ENCODE peak calls at places on chromosomes 2 and 18, in four cellular contexts. Z is K562, J is SK-N-SH, Q is HepG2. V is an unnamed sample.

GRCh38 chr2:66686768-66687167 is 251.8 kb downstream of the MEIS1 start:
- DNase-seq in Z (no peak), Q (no peak), J (no peak), V (no peak)

GRCh38 chr2:134568413-134568812 is 150.4 kb downstream of the TMEM163 start:
- DNase-seq in Q (no peak), Z (no peak), J (no peak), V (no peak)

GRCh38 chr2:85681776-85682175 is 12.4 kb upstream of the GNLY start:
- DNase-seq in J (no peak), Q (no peak), Z (no peak), V (no peak)

GRCh38 chr18:61554117-61554776 is 221.0 kb downstream of the CDH20 start:
- DNase-seq in Q (no peak), J (no peak), Z (no peak), V (no peak)

GRCh38 chr18:499351-500229 is 911 bp downstream of the COLEC12 start:
- DNase-seq in Z (no peak), Q (peak), J (peak), V (no peak)

GRCh38 chr2:161400076-161400475 is 16.0 kb upstream of the TBR1 start:
- DNase-seq in Q (no peak), Z (no peak), J (no peak), V (no peak)

GRCh38 chr18:10085876-10086275 is 172.1 kb downstream of the VAPA start:
- DNase-seq in J (no peak), Q (no peak), Z (no peak), V (no peak)

GRCh38 chr2:241142593-241142992 is 6.7 kb downstream of the PASK start:
- DNase-seq in J (no peak), Z (no peak), Q (no peak), V (no peak)

GRCh38 chr2:176473177-176473576 is 203.9 kb downstream of the MTX2 start:
- DNase-seq in Z (no peak), Q (no peak), J (no peak), V (no peak)

GRCh38 chr2:230205034-230205433 is 14.8 kb downstream of the SP110 start:
- DNase-seq in Q (no peak), J (no peak), Z (no peak), V (no peak)

GRCh38 chr2:230205721-230206120 is 14.1 kb downstream of the SP110 start:
- DNase-seq in Z (no peak), Q (no peak), J (no peak), V (no peak)

GRCh38 chr2:230208576-230208975 is 11.2 kb downstream of the SP110 start:
- DNase-seq in Z (no peak), J (no peak), Q (no peak), V (no peak)

DNA sequence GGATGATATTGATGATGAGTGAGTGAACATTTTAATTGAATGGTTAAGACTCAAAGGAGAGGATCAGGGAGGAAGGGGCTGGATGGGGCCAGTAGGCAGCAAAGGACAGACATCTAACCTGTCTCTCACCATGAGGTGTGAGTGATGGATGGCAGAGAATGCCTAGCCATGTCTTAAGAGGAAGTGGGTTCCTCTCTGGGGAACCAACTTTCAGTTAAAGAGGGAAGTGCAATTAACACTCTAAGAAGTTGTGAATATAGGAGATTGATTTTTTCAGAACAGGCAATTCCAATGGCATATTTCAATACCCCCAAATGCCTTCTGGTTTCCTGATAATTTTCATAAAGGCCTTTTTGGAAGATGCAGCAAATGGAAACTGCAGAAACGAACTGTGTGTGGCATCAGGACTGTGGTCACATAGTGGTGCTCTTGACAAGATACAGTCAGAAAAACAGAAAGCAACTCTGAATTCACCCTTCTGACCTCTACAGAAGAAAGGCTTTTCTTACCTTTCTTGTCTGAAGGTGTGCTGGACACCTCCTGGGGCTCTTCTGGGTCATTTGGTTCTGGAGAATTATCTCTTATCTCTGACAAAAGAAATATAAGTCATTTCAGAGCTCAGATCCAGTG is 10.2 kb downstream of the SP110 start:
- DNase-seq in Z (no peak), J (no peak), Q (no peak), V (no peak)
- TF ChIP-seq ELF1 in Z (no peak), J (no peak), Q (no peak), V (no peak)

DNA sequence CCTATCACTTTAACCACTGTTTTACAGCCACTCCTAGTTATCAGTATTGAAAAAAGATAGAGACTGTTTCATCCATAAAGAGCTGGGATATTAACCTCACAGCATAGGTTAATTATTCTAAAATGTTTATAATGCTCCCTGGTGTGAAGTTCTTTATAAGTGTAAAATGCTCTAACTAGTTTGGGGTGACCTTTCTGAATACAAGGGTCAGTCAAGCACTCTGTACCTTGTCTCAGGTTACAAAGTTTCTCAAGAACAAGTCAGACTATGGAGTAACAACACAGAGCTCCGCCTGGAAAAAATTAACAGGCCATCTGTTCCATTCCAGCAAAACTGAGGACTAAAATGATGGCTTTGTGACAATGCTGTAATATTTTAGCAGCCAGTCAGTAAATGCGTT is 107.4 kb downstream of the NOL4 start:
- DNase-seq in Q (no peak), J (peak), Z (no peak), V (no peak)
- TF ChIP-seq ELF1 in Q (no peak), J (no peak), Z (no peak), V (no peak)

GRCh38 chr2:127651987-127652550 is 6.1 kb downstream of the GPR17 start:
- DNase-seq in Q (no peak), Z (no peak), J (peak), V (no peak)
- TF ChIP-seq ELF1 in Q (no peak), Z (no peak), J (no peak), V (no peak)

DNA sequence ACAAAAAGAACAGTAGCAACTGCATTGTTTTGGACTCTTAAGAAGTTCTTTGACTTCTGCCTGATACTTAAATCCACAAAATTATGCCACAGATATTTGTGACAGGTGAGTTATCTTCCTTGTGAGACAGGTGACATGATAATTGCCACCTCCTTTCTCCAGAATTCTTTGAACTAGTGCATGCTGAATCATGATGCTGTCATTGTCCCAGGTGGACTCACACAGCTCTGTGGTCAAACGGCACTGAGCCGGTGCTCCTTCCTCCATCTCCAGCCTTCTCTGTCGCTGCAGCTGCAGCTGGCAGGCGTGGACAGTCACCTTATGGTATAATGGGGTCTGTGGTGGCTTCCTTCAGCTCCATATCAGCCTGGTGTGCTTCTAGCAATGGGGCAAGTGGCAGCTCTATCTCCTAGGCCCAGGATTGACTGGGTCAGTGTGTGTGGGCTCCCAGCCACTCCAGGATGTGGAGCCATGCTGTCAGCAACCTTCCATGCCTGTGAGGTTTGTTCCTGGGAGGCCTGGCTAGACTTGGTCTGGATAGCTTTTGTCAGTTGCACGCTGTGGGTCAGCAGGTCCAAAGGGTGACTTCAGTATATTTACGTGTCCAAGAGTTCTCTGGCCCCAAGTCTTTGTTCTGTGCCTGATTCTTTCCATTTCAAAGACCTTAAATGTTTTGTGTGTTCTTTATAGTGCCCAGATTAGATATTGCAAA is 15.7 kb downstream of the ARMC9 start:
- DNase-seq in J (no peak), Q (peak), Z (no peak), V (no peak)
- TF ChIP-seq ELF1 in J (no peak), Q (no peak), Z (no peak), V (no peak)

GRCh38 chr2:14700753-14701152 is 68.2 kb downstream of the LRATD1 start:
- DNase-seq in Z (no peak), J (no peak), Q (no peak), V (no peak)
- TF ChIP-seq ELF1 in Z (no peak), J (no peak), Q (no peak), V (no peak)

GRCh38 chr2:100560431-100560830 is 2.4 kb upstream of the PDCL3 start:
- DNase-seq in Z (no peak), Q (no peak), J (no peak), V (no peak)

GRCh38 chr2:100563407-100564247 is 834 bp downstream of the PDCL3 start:
- DNase-seq in J (peak), Q (no peak), Z (peak), V (no peak)

GRCh38 chr2:100562613-100563406 is at the start of gene PDCL3:
- DNase-seq in Q (peak), Z (peak), J (peak), V (peak)

DNA sequence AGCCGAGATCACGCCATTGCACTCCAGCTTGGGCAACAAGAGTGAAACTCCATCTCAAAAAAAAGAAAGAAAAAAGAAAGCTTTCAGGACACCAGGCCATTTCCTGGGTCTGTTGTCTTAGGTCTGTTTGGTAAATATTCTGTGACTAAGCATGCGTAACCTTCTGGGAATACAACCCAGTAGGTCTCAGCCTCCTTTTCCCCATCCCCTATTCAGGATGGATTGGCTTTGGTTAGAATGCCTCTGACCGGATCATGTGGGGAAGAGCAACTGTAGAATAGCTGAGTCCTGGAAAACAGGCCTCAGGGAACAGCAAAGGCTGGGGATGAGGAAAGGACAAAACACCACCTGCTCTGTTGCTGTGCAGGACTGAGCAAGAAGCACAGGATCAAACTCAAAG is 1.6 kb upstream of the PDCL3 start:
- DNase-seq in Z (no peak), Q (no peak), J (no peak), V (no peak)
- TF ChIP-seq ELF1 in Z (no peak), Q (no peak), J (no peak), V (no peak)

GRCh38 chr18:73245345-73245744 is 377.6 kb upstream of the NETO1 start:
- DNase-seq in Z (no peak), Q (no peak), J (no peak), V (no peak)
- TF ChIP-seq ELF1 in Z (no peak), Q (no peak), J (no peak), V (no peak)

DNA sequence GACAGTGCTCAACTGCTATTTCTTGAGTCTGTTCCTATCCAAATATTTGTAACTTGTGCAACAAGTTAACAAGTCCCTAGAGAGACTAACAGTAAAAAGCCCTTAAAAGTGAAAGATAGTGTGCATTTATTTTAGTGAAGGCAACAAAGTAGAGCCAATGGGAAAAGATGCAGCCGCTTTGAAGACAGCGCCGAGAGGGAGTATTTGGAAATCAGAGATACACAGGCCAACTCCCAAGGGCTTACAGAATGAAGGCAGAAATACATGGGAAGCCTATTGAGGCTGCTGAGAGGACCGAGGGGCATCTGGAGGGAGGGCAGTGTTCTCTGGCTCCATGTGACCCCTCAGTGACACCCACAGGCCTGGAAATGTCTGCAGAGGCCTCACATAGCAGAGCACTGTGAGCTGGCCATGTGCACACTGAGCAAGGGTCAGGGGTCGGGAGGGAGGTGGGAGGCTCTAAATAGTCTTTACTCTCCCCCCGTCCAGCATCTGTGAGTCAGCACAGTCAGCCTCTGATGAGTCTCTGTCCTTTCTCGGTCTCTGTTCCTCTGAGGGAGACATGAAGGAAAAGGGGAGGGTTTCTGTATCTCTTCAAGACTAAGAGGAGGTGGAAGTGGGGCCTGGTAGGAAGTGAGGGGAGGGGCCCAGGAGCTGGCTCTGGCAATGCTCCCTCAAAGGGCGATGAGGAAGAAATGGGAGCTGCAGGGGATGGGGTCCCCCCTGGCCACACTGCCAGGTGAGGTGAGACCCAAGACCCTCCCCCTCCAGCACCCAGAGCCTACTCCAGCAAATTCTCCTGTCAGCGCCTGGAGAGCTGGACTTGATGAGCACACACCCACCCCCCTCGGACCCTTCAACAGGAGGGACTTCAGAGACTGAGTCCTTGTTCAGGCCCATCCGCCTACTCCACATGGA is 133.6 kb downstream of the SP3 start:
- DNase-seq in J (no peak), Q (no peak), Z (no peak), V (no peak)
- TF ChIP-seq ELF1 in J (no peak), Q (no peak), Z (no peak), V (no peak)

DNA sequence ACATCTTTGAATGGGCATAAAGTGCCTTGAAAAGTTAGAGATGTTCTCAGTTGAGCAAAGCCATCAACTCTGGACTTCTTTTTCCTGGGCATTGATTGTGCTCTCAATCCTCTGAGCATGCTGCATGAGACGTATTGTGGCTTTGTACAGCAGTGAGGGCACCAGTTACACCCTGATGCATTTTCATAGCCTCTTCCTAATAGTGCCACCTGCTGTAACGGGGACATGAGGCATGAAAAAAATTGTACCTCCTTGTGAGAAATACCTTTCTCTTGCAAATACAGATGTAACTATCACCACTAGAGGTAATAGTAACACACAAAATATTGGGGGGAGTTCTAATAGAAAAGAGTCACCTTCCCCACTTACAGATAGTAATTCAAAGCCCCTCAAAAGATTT is 697.5 kb downstream of the TMEM182 start:
- DNase-seq in Z (no peak), J (no peak), Q (no peak), V (no peak)
- TF ChIP-seq ELF1 in Z (no peak), J (no peak), Q (no peak), V (no peak)

GRCh38 chr2:225083276-225083675 is 41.0 kb upstream of the DOCK10 start:
- DNase-seq in Z (no peak), J (no peak), Q (no peak), V (no peak)
- TF ChIP-seq ELF1 in Z (no peak), J (no peak), Q (no peak), V (no peak)

V was measured in HCT116.